ENCODE peak calls at places on chromosomes 12 and 14, in four cellular contexts. One of them, this sample, is unnamed.

GRCh38 chr12:131436922-131437705 is 273.8 kb upstream of the SFSWAP start:
- DNase-seq in astrocyte of the spinal cord: no peak
- DNase-seq in stimulated activated CD4-positive, alpha-beta T cell treated with anti-CD3 and anti-CD28 coated beads, Interleukin-1b, Interleukin-23, amount 100 ng/mL, for 1 hour: no peak
- DNase-seq in NCI-H1092: no peak
- DNase-seq in this sample: no peak

GRCh38 chr12:55443776-55444175 is at the start of gene OR6C2:
- DNase-seq in astrocyte of the spinal cord: no peak
- DNase-seq in stimulated activated CD4-positive, alpha-beta T cell treated with anti-CD3 and anti-CD28 coated beads, Interleukin-1b, Interleukin-23, amount 100 ng/mL, for 1 hour: no peak
- DNase-seq in NCI-H1092: no peak
- DNase-seq in this sample: no peak

GRCh38 chr12:93032748-93033147 is 103.7 kb upstream of the EEA1 start:
- DNase-seq in NCI-H1092: no peak
- DNase-seq in astrocyte of the spinal cord: no peak
- DNase-seq in stimulated activated CD4-positive, alpha-beta T cell treated with anti-CD3 and anti-CD28 coated beads, Interleukin-1b, Interleukin-23, amount 100 ng/mL, for 1 hour: no peak
- DNase-seq in this sample: no peak

GRCh38 chr14:64708148-64709004 is 4.2 kb downstream of the PLEKHG3 start:
- DNase-seq in astrocyte of the spinal cord: no peak
- DNase-seq in stimulated activated CD4-positive, alpha-beta T cell treated with anti-CD3 and anti-CD28 coated beads, Interleukin-1b, Interleukin-23, amount 100 ng/mL, for 1 hour: no peak
- DNase-seq in NCI-H1092: no peak
- DNase-seq in this sample: no peak

GRCh38 chr12:58504539-58504938 is 415.8 kb downstream of the LRIG3 start:
- DNase-seq in NCI-H1092: no peak
- DNase-seq in stimulated activated CD4-positive, alpha-beta T cell treated with anti-CD3 and anti-CD28 coated beads, Interleukin-1b, Interleukin-23, amount 100 ng/mL, for 1 hour: no peak
- DNase-seq in astrocyte of the spinal cord: no peak
- DNase-seq in this sample: peak; percentile 13

GRCh38 chr14:59086241-59086899 is 102.1 kb upstream of the DAAM1 start:
- DNase-seq in astrocyte of the spinal cord: peak; percentile 42
- DNase-seq in NCI-H1092: no peak
- DNase-seq in stimulated activated CD4-positive, alpha-beta T cell treated with anti-CD3 and anti-CD28 coated beads, Interleukin-1b, Interleukin-23, amount 100 ng/mL, for 1 hour: no peak
- DNase-seq in this sample: peak; percentile 48

GRCh38 chr12:42091769-42092168 is 52.9 kb downstream of the GXYLT1 start:
- DNase-seq in NCI-H1092: no peak
- DNase-seq in stimulated activated CD4-positive, alpha-beta T cell treated with anti-CD3 and anti-CD28 coated beads, Interleukin-1b, Interleukin-23, amount 100 ng/mL, for 1 hour: no peak
- DNase-seq in astrocyte of the spinal cord: no peak
- DNase-seq in this sample: no peak

GRCh38 chr14:68788275-68789001 is 4.4 kb downstream of the ZFP36L1 start:
- DNase-seq in NCI-H1092: no peak
- DNase-seq in astrocyte of the spinal cord: peak; percentile 20
- DNase-seq in stimulated activated CD4-positive, alpha-beta T cell treated with anti-CD3 and anti-CD28 coated beads, Interleukin-1b, Interleukin-23, amount 100 ng/mL, for 1 hour: no peak
- DNase-seq in this sample: no peak

GRCh38 chr12:124286414-124286813 is 8.5 kb upstream of the RFLNA start:
- DNase-seq in stimulated activated CD4-positive, alpha-beta T cell treated with anti-CD3 and anti-CD28 coated beads, Interleukin-1b, Interleukin-23, amount 100 ng/mL, for 1 hour: no peak
- DNase-seq in NCI-H1092: peak; percentile 2
- DNase-seq in astrocyte of the spinal cord: peak; percentile 44
- DNase-seq in this sample: no peak

GRCh38 chr12:48419409-48419935 is 52.9 kb upstream of the ANP32D start:
- DNase-seq in NCI-H1092: no peak
- DNase-seq in astrocyte of the spinal cord: no peak
- DNase-seq in stimulated activated CD4-positive, alpha-beta T cell treated with anti-CD3 and anti-CD28 coated beads, Interleukin-1b, Interleukin-23, amount 100 ng/mL, for 1 hour: no peak
- DNase-seq in this sample: no peak

GRCh38 chr12:104285740-104286537 is 17.6 kb upstream of the EID3 start:
- DNase-seq in stimulated activated CD4-positive, alpha-beta T cell treated with anti-CD3 and anti-CD28 coated beads, Interleukin-1b, Interleukin-23, amount 100 ng/mL, for 1 hour: no peak
- DNase-seq in NCI-H1092: peak; percentile 17
- DNase-seq in astrocyte of the spinal cord: peak; percentile 58
- DNase-seq in this sample: no peak

GRCh38 chr12:51678086-51678724 is 87.2 kb downstream of the SCN8A start:
- DNase-seq in astrocyte of the spinal cord: peak; percentile 54
- DNase-seq in NCI-H1092: peak; percentile 1
- DNase-seq in stimulated activated CD4-positive, alpha-beta T cell treated with anti-CD3 and anti-CD28 coated beads, Interleukin-1b, Interleukin-23, amount 100 ng/mL, for 1 hour: no peak
- DNase-seq in this sample: no peak

GRCh38 chr12:139585-139984 is 73.0 kb downstream of the IQSEC3 start:
- DNase-seq in stimulated activated CD4-positive, alpha-beta T cell treated with anti-CD3 and anti-CD28 coated beads, Interleukin-1b, Interleukin-23, amount 100 ng/mL, for 1 hour: no peak
- DNase-seq in astrocyte of the spinal cord: no peak
- DNase-seq in NCI-H1092: no peak
- DNase-seq in this sample: no peak

GRCh38 chr12:32000373-32001005 is 41.3 kb downstream of the RESF1 start:
- DNase-seq in stimulated activated CD4-positive, alpha-beta T cell treated with anti-CD3 and anti-CD28 coated beads, Interleukin-1b, Interleukin-23, amount 100 ng/mL, for 1 hour: no peak
- DNase-seq in astrocyte of the spinal cord: no peak
- DNase-seq in NCI-H1092: no peak
- DNase-seq in this sample: no peak